ENCODE peak calls at places on chromosomes 12 and 14, in six cellular contexts. Y, R, B, J, Z and X are unnamed samples.

GRCh38 chr12:12757121-12757520 is 28.3 kb upstream of the APOLD1 start:
- DNase-seq in Y (no peak), R (no peak), B (no peak), Z (no peak), J (no peak), X (no peak)

GRCh38 chr12:26870491-26871419 is 37.8 kb upstream of the ITPR2 start:
- DNase-seq in Y (peak), J (peak), B (peak), Z (no peak), R (peak), X (no peak)

GRCh38 chr12:104630230-104630670 is 173.5 kb downstream of the CHST11 start:
- DNase-seq in Z (no peak), R (no peak), J (no peak), B (peak), Y (no peak), X (no peak)

GRCh38 chr14:93748208-93749080 is 39.8 kb downstream of the PRIMA1 start:
- DNase-seq in Y (no peak), Z (no peak), B (no peak), R (no peak), J (no peak), X (no peak)

GRCh38 chr12:5280091-5280490 is 151.8 kb upstream of the NTF3 start:
- DNase-seq in Z (no peak), R (no peak), B (no peak), J (no peak), Y (no peak), X (no peak)

GRCh38 chr12:42565633-42566032 is 23.9 kb downstream of the PRICKLE1 start:
- DNase-seq in J (no peak), Z (peak), R (no peak), B (no peak), Y (no peak), X (no peak)

GRCh38 chr12:93677195-93678064 is at the start of gene CRADD:
- DNase-seq in B (peak), Y (peak), Z (peak), J (peak), R (peak), X (peak)

GRCh38 chr14:23121401-23121800 is 2.3 kb upstream of the CEBPE start:
- DNase-seq in B (no peak), Y (no peak), J (peak), R (peak), Z (no peak), X (no peak)

GRCh38 chr12:24562761-24563392 is 386.0 kb downstream of the BCAT1 start:
- DNase-seq in R (peak), J (peak), Y (peak), B (peak), Z (peak), X (no peak)

GRCh38 chr12:9706081-9706685 is 26.7 kb downstream of the CLECL1 start:
- DNase-seq in B (no peak), Y (no peak), J (no peak), R (no peak), Z (no peak), X (peak)

DNA sequence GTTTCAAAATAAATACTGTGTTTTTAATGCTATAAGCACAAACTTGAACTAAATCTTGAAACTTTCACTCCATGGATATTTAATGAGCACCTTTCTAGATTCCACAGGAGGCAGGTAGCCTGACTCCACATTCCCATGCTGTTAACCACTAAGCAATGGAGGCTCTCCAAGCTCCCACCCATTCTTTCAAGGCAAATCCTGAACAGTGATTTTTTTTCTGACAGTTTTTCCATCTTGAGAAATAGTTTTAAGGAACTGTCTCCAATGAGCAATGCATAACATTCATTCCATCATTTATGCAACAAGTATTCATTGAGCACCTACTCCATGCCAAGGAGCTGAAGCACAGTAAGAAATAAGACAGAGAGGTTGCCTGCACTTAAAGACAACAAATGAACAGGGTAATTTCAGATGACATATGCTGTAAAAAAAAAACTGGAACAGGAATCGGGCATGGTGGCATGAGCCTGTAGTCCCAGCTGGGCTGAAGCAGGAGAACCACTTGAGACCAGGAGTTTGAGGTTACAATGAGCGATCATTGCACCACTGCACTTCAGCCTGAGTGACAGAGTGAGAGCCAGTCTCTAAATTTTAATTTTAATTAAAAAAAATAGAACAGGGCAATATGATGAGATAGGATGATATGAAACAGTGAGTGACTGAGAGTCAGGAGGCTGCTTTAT is 102.3 kb upstream of the CPSF6 start:
- DNase-seq in Y (no peak), Z (no peak), R (no peak), J (no peak), B (no peak), X (no peak)
- H3K27ac ChIP-seq in Y (no peak), Z (no peak), R (no peak), J (no peak), B (no peak), X (no peak)

GRCh38 chr14:64937821-64938193 is 4.7 kb downstream of the GPX2 start:
- DNase-seq in R (peak), B (no peak), Y (no peak), J (no peak), Z (no peak), X (no peak)

GRCh38 chr14:64939817-64940190 is 2.7 kb downstream of the GPX2 start:
- DNase-seq in Y (no peak), Z (no peak), R (no peak), J (no peak), B (no peak), X (no peak)

GRCh38 chr14:64940336-64940910 is 2.1 kb downstream of the GPX2 start:
- DNase-seq in B (peak), J (no peak), Z (no peak), Y (no peak), R (no peak), X (no peak)

GRCh38 chr14:64937176-64937820 is 5.2 kb downstream of the GPX2 start:
- DNase-seq in Z (no peak), B (no peak), R (peak), J (no peak), Y (peak), X (no peak)

GRCh38 chr14:64938972-64939816 is 3.4 kb downstream of the GPX2 start:
- DNase-seq in Z (no peak), R (no peak), B (no peak), Y (no peak), J (no peak), X (no peak)
- H3K27ac ChIP-seq in Z (no peak), R (no peak), B (no peak), Y (no peak), J (no peak), X (no peak)

GRCh38 chr14:34220311-34220710 is 241.7 kb downstream of the SPTSSA start:
- DNase-seq in Y (no peak), J (no peak), R (no peak), B (no peak), Z (no peak), X (no peak)

GRCh38 chr14:34220921-34221320 is 241.1 kb downstream of the SPTSSA start:
- DNase-seq in Y (no peak), J (no peak), R (no peak), Z (no peak), B (no peak), X (no peak)

GRCh38 chr14:34222867-34223266 is 239.2 kb downstream of the SPTSSA start:
- DNase-seq in R (no peak), B (no peak), Z (no peak), Y (no peak), J (no peak), X (no peak)

GRCh38 chr14:34223302-34224150 is 238.5 kb downstream of the SPTSSA start:
- DNase-seq in Z (no peak), Y (no peak), R (no peak), B (no peak), J (no peak), X (no peak)

DNA sequence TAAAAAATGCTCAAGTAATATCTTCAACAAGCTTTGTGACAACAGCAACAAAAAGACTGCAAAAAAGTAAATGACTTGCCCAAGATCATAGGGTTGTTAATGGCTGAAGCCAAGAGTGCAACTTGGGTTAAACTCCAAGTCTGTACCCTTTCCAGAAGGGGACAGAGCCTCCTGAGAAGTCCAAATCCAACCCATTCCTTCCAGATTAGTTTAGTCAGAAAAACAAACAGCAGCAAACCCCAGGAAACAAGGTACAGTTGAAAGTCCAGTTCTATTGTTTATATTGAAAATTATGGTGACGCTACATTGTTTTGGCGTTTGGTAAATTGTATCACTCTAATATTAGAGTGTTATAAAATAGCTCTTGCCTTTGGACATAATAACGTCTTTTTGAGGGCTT is 239.9 kb downstream of the SPTSSA start:
- DNase-seq in R (no peak), J (no peak), B (no peak), Y (no peak), Z (no peak), X (no peak)
- H3K27ac ChIP-seq in R (no peak), J (no peak), B (no peak), Y (no peak), Z (no peak), X (no peak)

DNA sequence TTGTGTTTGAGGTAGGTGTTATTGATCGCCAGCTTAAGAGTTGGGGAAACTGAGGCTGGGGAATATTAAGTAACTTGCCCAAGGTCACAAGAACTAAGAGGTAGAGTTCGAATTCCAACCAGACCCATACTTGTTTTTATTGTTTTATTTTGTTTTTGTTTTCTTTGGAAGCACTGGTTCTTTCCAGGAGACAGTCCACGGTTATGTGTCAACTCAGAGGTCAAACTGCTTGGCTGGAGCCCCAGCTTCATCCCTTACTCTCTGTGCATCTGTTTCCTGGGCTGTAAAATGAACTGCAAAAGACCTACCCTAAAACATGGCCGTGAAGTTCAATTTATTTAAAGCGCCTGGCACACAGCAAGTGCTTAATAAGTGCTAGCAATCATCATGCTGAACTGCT is 74.4 kb upstream of the MAP1LC3B2 start:
- DNase-seq in Y (peak), J (peak), R (peak), Z (no peak), B (no peak), X (no peak)
- H3K27ac ChIP-seq in Y (no peak), J (no peak), R (no peak), Z (no peak), B (no peak), X (no peak)